ENCODE peak calls at places on chromosomes 5 and 9, in six cellular contexts. U is HuH-7.5; P is NCI-H1105; Z is C1 segment of cervical spinal cord; K is NCI-H510A treated with DMSO at 0.1 percent for 48 hours; W is activated T-helper 1 cell treated with anti-CD3 and anti-CD28 coated beads, Interleukin-2, amount 50 U/mL, for 16 hours. R is an unnamed sample.

GRCh38 chr9:120030847-120031246 is 549.1 kb downstream of the CDK5RAP2 start:
- DNase-seq in Z (no peak), K (no peak), P (no peak), W (no peak), U (no peak), R (no peak)

GRCh38 chr5:7802855-7803254 is 48.1 kb downstream of the CFAP90 start:
- DNase-seq in U (no peak), K (no peak), W (no peak), Z (no peak), P (no peak), R (no peak)

GRCh38 chr5:115369430-115370144 is 73.1 kb upstream of the CCDC112 start:
- DNase-seq in Z (no peak), W (no peak), P (no peak), U (no peak), K (no peak), R (no peak)

GRCh38 chr9:114198249-114199040 is 43.1 kb downstream of the COL27A1 start:
- DNase-seq in U (no peak), K (no peak), Z (peak), P (no peak), W (no peak), R (no peak)

GRCh38 chr5:38616061-38616460 is 59.6 kb upstream of the LIFR start:
- DNase-seq in U (no peak), Z (no peak), P (no peak), K (no peak), W (no peak), R (no peak)

GRCh38 chr5:133708451-133708850 is 96.1 kb upstream of the FSTL4 start:
- DNase-seq in Z (no peak), P (no peak), K (no peak), U (no peak), W (no peak), R (no peak)

GRCh38 chr5:6248132-6248531 is 130.2 kb downstream of the MED10 start:
- DNase-seq in Z (no peak), U (no peak), W (no peak), K (no peak), P (no peak), R (no peak)

GRCh38 chr9:84278131-84278530 is 62.4 kb downstream of the SLC28A3 start:
- DNase-seq in P (no peak), W (no peak), U (no peak), K (no peak), Z (no peak), R (no peak)

GRCh38 chr5:132024789-132025402 is 13.4 kb upstream of the ACSL6 start:
- DNase-seq in P (no peak), Z (no peak), U (no peak), K (no peak), W (no peak), R (no peak)

GRCh38 chr9:37859043-37859442 is 44.9 kb downstream of the SLC25A51 start:
- DNase-seq in K (no peak), Z (no peak), U (no peak), P (no peak), W (no peak), R (no peak)

GRCh38 chr5:79346420-79346824 is 110.5 kb downstream of the JMY start:
- DNase-seq in W (no peak), U (no peak), K (no peak), Z (no peak), P (no peak), R (no peak)

GRCh38 chr5:128782446-128782845 is 182.8 kb upstream of the SLC27A6 start:
- DNase-seq in K (no peak), Z (peak), W (no peak), P (no peak), U (no peak), R (no peak)

GRCh38 chr9:88388203-88388885 is at the start of gene SPIN1:
- DNase-seq in U (peak), K (peak), P (peak), Z (peak), W (peak), R (peak)

GRCh38 chr5:123645024-123645603 is 133.1 kb downstream of the CSNK1G3 start:
- DNase-seq in U (no peak), Z (no peak), P (no peak), W (no peak), K (no peak), R (no peak)

GRCh38 chr5:57685866-57686265 is 203.3 kb upstream of the ACTBL2 start:
- DNase-seq in U (no peak), Z (no peak), W (no peak), K (no peak), P (no peak), R (no peak)

GRCh38 chr5:35003018-35003957 is 44.5 kb downstream of the AGXT2 start:
- DNase-seq in W (peak), K (peak), U (peak), P (peak), Z (no peak), R (peak)

GRCh38 chr9:71748280-71748743 is 20.0 kb downstream of the CEMIP2 start:
- DNase-seq in U (no peak), W (no peak), Z (no peak), K (no peak), P (no peak), R (no peak)

GRCh38 chr5:77145666-77146065 is 58.6 kb upstream of the ZBED3 start:
- DNase-seq in U (no peak), P (no peak), K (no peak), Z (no peak), W (no peak), R (no peak)

GRCh38 chr9:16361939-16362338 is 508.5 kb downstream of the BNC2 start:
- DNase-seq in K (no peak), Z (no peak), U (no peak), W (no peak), P (no peak), R (no peak)

GRCh38 chr9:105150991-105151685 is 93.3 kb upstream of the SLC44A1 start:
- DNase-seq in U (no peak), K (no peak), P (no peak), W (no peak), Z (no peak), R (no peak)

GRCh38 chr5:133461796-133462516 is 150.4 kb downstream of the FSTL4 start:
- DNase-seq in K (no peak), P (no peak), Z (no peak), U (no peak), W (no peak), R (no peak)

GRCh38 chr5:127585661-127586060 is 63.2 kb upstream of the CTXN3 start:
- DNase-seq in Z (no peak), P (no peak), U (no peak), K (no peak), W (no peak), R (peak)

GRCh38 chr9:91001146-91001611 is 199.6 kb downstream of the SYK start:
- DNase-seq in W (no peak), K (peak), U (no peak), Z (no peak), P (peak), R (no peak)

GRCh38 chr9:2662496-2662895 is 40.9 kb downstream of the VLDLR start:
- DNase-seq in W (no peak), P (no peak), U (no peak), K (no peak), Z (peak), R (no peak)

GRCh38 chr9:108603141-108603540 is 252.6 kb downstream of the ACTL7B start:
- DNase-seq in K (no peak), P (peak), U (no peak), Z (no peak), W (no peak), R (no peak)

GRCh38 chr9:93057703-93058356 is 671 bp upstream of the SUSD3 start:
- DNase-seq in U (no peak), Z (no peak), W (no peak), K (no peak), P (no peak), R (no peak)

GRCh38 chr9:14380061-14380836 is 66.3 kb upstream of the NFIB start:
- DNase-seq in Z (no peak), U (no peak), P (no peak), W (no peak), K (no peak), R (no peak)

GRCh38 chr9:76203373-76203772 is 190.9 kb downstream of the RFK start:
- DNase-seq in U (no peak), W (no peak), K (no peak), P (no peak), Z (no peak), R (no peak)

GRCh38 chr5:150431048-150431447 is 18.3 kb upstream of the CD74 start:
- DNase-seq in K (no peak), Z (no peak), W (no peak), U (no peak), P (no peak), R (no peak)

GRCh38 chr5:71695561-71695960 is 23.5 kb upstream of the CARTPT start:
- DNase-seq in K (no peak), Z (no peak), U (no peak), P (no peak), W (no peak), R (no peak)